ENCODE peak calls at places on chromosomes 2 and 18, in nine cellular contexts. N is esophagus muscularis mucosa; O is neural progenitor cell; L is SK-N-SH; F is IMR-90; J is WERI-Rb-1; R is GM23338; G is uterus; K is CD8-positive, alpha-beta T cell. V is an unnamed sample.

GRCh38 chr2:85999131-85999831 is 106.4 kb downstream of the POLR1A start:
- DNase-seq in N (no peak), O (no peak), L (no peak), F (peak; percentile 49), J (no peak), R (no peak), G (no peak), K (peak; percentile 57), V (no peak)

GRCh38 chr2:160932960-160933359 is 227.3 kb upstream of the TANK start:
- DNase-seq in N (no peak), O (no peak), L (no peak), F (peak; percentile 85), J (no peak), R (no peak), G (no peak), K (no peak), V (no peak)

GRCh38 chr2:239519081-239519920 is 118.5 kb upstream of the HDAC4 start:
- DNase-seq in N (no peak), O (no peak), L (peak; percentile 55), F (no peak), J (no peak), R (no peak), G (no peak), K (no peak), V (peak; percentile 70)

GRCh38 chr18:10100236-10100635 is 186.4 kb downstream of the VAPA start:
- DNase-seq in N (no peak), O (no peak), L (no peak), F (no peak), J (peak; percentile 31), R (no peak), G (no peak), K (no peak), V (no peak)

GRCh38 chr18:47771922-47772321 is 158.5 kb downstream of the SMAD2 start:
- DNase-seq in N (peak; percentile 72), O (no peak), L (no peak), F (no peak), J (no peak), R (no peak), G (no peak), K (no peak), V (no peak)

GRCh38 chr2:62441824-62442223 is 64.2 kb downstream of the TMEM17 start:
- DNase-seq in N (no peak), O (no peak), L (no peak), F (no peak), J (no peak), R (no peak), G (no peak), K (no peak), V (no peak)

GRCh38 chr18:31064130-31064529 is 21.6 kb upstream of the DSC3 start:
- DNase-seq in N (no peak), O (no peak), L (no peak), F (no peak), J (no peak), R (no peak), G (no peak), K (no peak), V (no peak)

GRCh38 chr2:19787134-19787533 is 114.6 kb downstream of the TTC32 start:
- DNase-seq in N (no peak), O (no peak), L (no peak), F (no peak), J (no peak), R (peak; percentile 19), G (no peak), K (no peak), V (no peak)

GRCh38 chr2:21028021-21028947 is 15.6 kb downstream of the APOB start:
- DNase-seq in N (no peak), O (no peak), L (no peak), F (no peak), J (no peak), R (no peak), G (no peak), K (no peak), V (no peak)

GRCh38 chr2:79723830-79724229 is 211.0 kb downstream of the CTNNA2 start:
- DNase-seq in N (no peak), O (no peak), L (no peak), F (peak; percentile 98), J (no peak), R (no peak), G (no peak), K (no peak), V (no peak)

GRCh38 chr18:60199505-60199904 is 173.1 kb downstream of the MC4R start:
- DNase-seq in N (no peak), O (no peak), L (no peak), F (no peak), J (no peak), R (no peak), G (no peak), K (no peak), V (no peak)

GRCh38 chr2:158305501-158305900 is 151.1 kb downstream of the CCDC148 start:
- DNase-seq in N (no peak), O (no peak), L (no peak), F (no peak), J (no peak), R (no peak), G (no peak), K (no peak), V (no peak)

GRCh38 chr18:48728204-48728833 is 189.5 kb downstream of the CTIF start:
- DNase-seq in N (no peak), O (no peak), L (no peak), F (peak; percentile 99), J (no peak), R (no peak), G (no peak), K (no peak), V (no peak)

GRCh38 chr2:227370087-227370486 is 9.0 kb downstream of the TM4SF20 start:
- DNase-seq in N (no peak), O (no peak), L (no peak), F (no peak), J (no peak), R (no peak), G (no peak), K (no peak), V (no peak)

GRCh38 chr18:55502346-55502710 is 85.7 kb downstream of the TCF4 start:
- DNase-seq in N (no peak), O (no peak), L (no peak), F (no peak), J (no peak), R (no peak), G (no peak), K (no peak), V (no peak)

GRCh38 chr18:55497825-55498403 is 90.1 kb downstream of the TCF4 start:
- DNase-seq in N (no peak), O (no peak), L (no peak), F (no peak), J (no peak), R (no peak), G (no peak), K (no peak), V (no peak)

GRCh38 chr18:55499526-55499925 is 88.5 kb downstream of the TCF4 start:
- DNase-seq in N (no peak), O (no peak), L (no peak), F (no peak), J (no peak), R (no peak), G (no peak), K (no peak), V (no peak)

GRCh38 chr18:55501594-55502345 is 86.2 kb downstream of the TCF4 start:
- DNase-seq in N (no peak), O (peak; percentile 68), L (no peak), F (peak; percentile 45), J (no peak), R (peak; percentile 66), G (no peak), K (no peak), V (no peak)

GRCh38 chr18:55500316-55501086 is 87.5 kb downstream of the TCF4 start:
- DNase-seq in N (no peak), O (no peak), L (no peak), F (peak; percentile 92), J (no peak), R (no peak), G (no peak), K (no peak), V (no peak)
- H3K4me3 ChIP-seq in N (peak overlapping the region; percentile 17), O (no peak overlapping the region), L (peak overlapping the region; percentile 27), F (peak overlapping the region; percentile 26), J (no peak overlapping the region), R (peak overlapping the region; percentile 26), G (no peak overlapping the region), K (no peak overlapping the region), V (no peak overlapping the region)

DNA sequence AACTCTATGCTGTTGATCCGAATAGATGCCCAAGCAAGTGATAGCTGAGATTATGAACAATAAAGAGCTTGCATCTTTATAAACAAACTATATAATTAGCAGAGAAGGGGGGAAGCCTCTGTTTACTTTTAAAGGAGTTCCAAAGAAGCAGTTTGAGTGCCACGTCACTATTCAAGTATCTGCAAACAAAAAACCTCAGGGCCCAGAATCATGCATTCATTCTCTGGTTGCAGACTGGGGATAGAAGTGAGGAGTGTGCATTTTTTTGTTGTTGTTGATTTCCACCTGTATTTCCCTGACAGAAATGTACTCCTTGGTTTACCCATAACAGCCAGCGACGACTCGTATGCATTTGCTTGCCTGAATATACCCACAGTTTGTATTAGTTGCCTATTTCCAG is 264.3 kb downstream of the PTGR3 start:
- DNase-seq in N (no peak), O (no peak), L (no peak), F (peak; percentile 67), J (no peak), R (no peak), G (no peak), K (no peak), V (no peak)
- H3K27ac ChIP-seq in N (no peak overlapping the region), O (no peak overlapping the region), L (no peak overlapping the region), F (no peak overlapping the region), J (no peak overlapping the region), R (no peak overlapping the region), G (no peak overlapping the region), K (no peak overlapping the region), V (no peak overlapping the region)

DNA sequence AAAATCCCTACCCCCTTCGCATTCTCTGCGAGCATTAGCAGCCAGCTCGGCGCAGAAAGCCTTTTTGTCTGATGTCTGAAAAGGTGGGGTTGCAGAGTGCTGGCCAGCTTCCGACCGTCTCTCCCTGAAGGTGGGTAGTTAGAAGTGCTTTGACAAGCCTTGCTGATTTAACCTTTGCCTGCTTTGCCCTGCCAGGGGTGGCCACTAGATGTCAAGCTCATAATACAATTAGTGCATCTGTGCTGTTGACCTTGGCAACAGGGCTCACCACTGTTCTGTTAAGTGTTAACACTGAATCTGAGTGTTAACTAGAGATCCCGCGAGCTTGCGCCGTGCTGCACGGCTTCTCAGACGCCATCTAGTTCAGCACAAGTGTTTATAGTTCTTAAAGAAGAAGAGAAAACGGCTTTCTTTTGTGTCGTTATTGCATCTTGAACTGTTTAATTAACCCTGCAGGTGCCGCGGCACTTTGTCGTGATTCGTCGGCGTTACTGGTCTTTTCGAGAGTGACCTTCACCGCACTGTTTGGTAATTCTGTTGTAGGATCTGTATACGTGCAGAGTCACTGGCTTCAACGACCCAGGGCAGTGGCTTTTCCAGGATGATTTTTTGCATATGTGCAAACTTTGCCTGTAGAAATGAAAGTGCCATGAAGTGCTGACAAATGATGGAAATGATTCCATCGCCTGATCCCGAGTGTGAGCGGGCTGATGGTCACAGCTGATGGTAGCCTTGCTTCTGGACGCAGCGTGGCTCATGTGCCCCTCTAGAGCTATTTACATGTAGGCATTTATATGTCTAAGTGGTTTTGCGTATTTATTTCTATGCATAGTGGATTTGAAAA is 5.5 kb downstream of the SALL3 start:
- DNase-seq in N (no peak), O (peak; percentile 82), L (no peak), F (no peak), J (peak; percentile 90), R (peak; percentile 90), G (no peak), K (no peak), V (no peak)
- TF ChIP-seq CTCF in N (no peak), O (peak; percentile 24), L (peak; percentile 14), F (peak; percentile 5), J (peak; percentile 73), R (peak; percentile 53), G (no peak), K (no peak), V (peak; percentile 25)

GRCh38 chr2:169286858-169287257 is 75.5 kb downstream of the LRP2 start:
- DNase-seq in N (no peak), O (peak; percentile 35), L (no peak), F (no peak), J (no peak), R (no peak), G (no peak), K (no peak), V (no peak)
- H3K4me3 ChIP-seq in N (no peak overlapping the region), O (no peak overlapping the region), L (no peak overlapping the region), F (no peak overlapping the region), J (no peak overlapping the region), R (no peak overlapping the region), G (no peak overlapping the region), K (no peak overlapping the region), V (no peak overlapping the region)

V was measured in psoas muscle.